ENCODE peak calls at places on chromosomes 2 and 18, in nine cellular contexts. C is sigmoid colon; Y is heart left ventricle; L is hepatocyte; A is A549; S is tibial nerve; Z is SK-N-SH; G is upper lobe of left lung; E is CD4-positive, alpha-beta memory T cell. W is an unnamed sample. For H3K4me1, the result is how much of the 10 kb centered on the place peaks cover.

GRCh38 chr2:149832256-149832655 is 244.7 kb upstream of the MMADHC start:
- DNase-seq in C (no peak), Y (no peak), L (no peak), A (no peak), S (no peak), Z (no peak), G (no peak), E (no peak), W (no peak)

GRCh38 chr2:164617466-164617865 is 3.8 kb downstream of the GRB14 start:
- DNase-seq in C (no peak), Y (no peak), L (no peak), A (no peak), S (no peak), Z (no peak), G (no peak), E (no peak), W (no peak)

GRCh38 chr2:119231975-119232665 is 8.5 kb downstream of the STEAP3 start:
- DNase-seq in C (no peak), Y (no peak), L (no peak), A (no peak), S (no peak), Z (no peak), G (no peak), E (no peak), W (no peak)

GRCh38 chr18:23690505-23691068 is 1.3 kb downstream of the LAMA3 start:
- DNase-seq in C (no peak), Y (no peak), L (no peak), A (no peak), S (no peak), Z (peak), G (peak), E (no peak), W (no peak)

GRCh38 chr2:54879598-54880355 is 156.3 kb downstream of the EML6 start:
- DNase-seq in C (no peak), Y (no peak), L (peak), A (no peak), S (no peak), Z (no peak), G (no peak), E (no peak), W (no peak)

GRCh38 chr18:74139888-74140287 is 7.7 kb downstream of the FBXO15 start:
- DNase-seq in C (no peak), Y (no peak), L (no peak), A (no peak), S (no peak), Z (no peak), G (no peak), E (no peak), W (no peak)

GRCh38 chr2:239917128-239917956 is 107.8 kb downstream of the NDUFA10 start:
- DNase-seq in C (no peak), Y (no peak), L (no peak), A (no peak), S (no peak), Z (no peak), G (no peak), E (no peak), W (peak)

GRCh38 chr18:63848159-63848558 is 39.3 kb upstream of the SERPINB2 start:
- DNase-seq in C (no peak), Y (no peak), L (peak), A (peak), S (no peak), Z (peak), G (no peak), E (no peak), W (no peak)

GRCh38 chr18:35590935-35591334 is 9.4 kb downstream of the GALNT1 start:
- DNase-seq in C (no peak), Y (no peak), L (no peak), A (no peak), S (no peak), Z (no peak), G (no peak), E (no peak), W (no peak)

GRCh38 chr2:36487947-36488346 is 110.0 kb downstream of the FEZ2 start:
- DNase-seq in C (no peak), Y (no peak), L (no peak), A (no peak), S (no peak), Z (no peak), G (no peak), E (no peak), W (no peak)

DNA sequence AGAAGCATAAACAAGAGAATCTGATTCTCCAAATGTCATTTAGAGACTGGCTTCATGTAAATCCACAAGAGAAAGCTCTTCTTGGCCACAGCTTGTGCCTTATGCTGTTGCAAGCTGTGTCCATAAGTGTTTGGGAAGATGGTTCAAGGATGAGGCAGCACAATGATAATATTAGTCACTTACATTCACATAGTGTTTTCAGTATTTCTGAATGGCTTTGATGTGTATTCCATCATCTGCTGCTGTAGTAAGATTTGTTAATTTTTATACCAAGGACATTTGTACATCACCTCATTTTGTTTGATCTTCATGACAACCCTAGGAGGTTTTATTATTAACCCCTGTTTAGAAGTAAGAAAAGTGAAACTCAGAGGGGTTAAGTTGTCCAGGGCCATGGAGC is 29.9 kb downstream of the CREG2 start:
- DNase-seq in C (no peak), Y (no peak), L (no peak), A (no peak), S (no peak), Z (no peak), G (no peak), E (no peak), W (no peak)
- H3K4me1 ChIP-seq in C (under half), Y (under half), L (under half), A (under half), S (under half), Z (under half), G (under half), E (under half), W (under half)

DNA sequence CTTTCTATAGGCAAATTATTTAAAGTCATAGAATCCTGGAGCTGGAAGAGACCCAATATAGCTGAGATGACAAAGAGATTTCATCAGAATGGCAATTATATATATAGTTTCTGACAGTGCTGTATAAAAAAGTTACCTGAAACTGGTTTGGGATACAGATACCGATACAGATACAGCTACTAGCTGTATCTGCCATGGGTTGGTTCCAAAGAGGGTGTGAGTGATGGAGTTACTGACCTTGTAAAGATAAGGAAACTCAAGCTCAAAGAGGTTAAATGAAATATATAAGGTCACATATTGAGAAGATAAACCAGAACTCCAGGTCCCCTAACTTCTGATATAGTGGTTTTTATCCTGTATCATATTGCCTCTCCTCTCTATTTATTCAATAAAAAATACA is 10.9 kb downstream of the PELI1 start:
- DNase-seq in C (no peak), Y (no peak), L (no peak), A (no peak), S (no peak), Z (no peak), G (no peak), E (no peak), W (no peak)
- H3K4me1 ChIP-seq in C (under half), Y (under half), L (under half), A (under half), S (half or more), Z (under half), G (under half), E (half or more), W (under half)

DNA sequence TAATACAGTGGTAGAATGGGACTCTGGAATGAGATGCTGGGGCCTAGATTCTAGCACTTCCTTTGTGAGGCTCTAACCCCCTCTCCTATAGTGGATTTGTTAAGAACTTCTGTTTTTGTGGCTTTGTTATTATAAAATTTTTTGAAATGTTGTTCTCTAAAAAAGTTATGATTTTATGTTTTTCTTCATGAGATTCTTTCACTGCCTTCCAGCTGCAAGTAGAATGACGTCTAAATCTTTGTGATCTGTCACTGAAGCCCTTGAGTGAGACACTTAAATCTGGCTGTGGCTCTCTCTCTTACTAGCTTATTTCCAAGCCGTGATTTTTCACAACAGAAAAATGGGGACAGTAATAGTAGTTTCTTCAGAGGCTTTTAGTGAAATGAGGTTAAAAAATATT is 1.6 kb downstream of the CASP8 start:
- DNase-seq in C (no peak), Y (no peak), L (no peak), A (no peak), S (no peak), Z (no peak), G (no peak), E (peak), W (no peak)
- H3K4me1 ChIP-seq in C (under half), Y (under half), L (under half), A (under half), S (under half), Z (under half), G (under half), E (half or more), W (under half)

GRCh38 chr2:96239091-96239490 is 26.7 kb downstream of the TMEM127 start:
- DNase-seq in C (peak), Y (no peak), L (no peak), A (no peak), S (no peak), Z (no peak), G (no peak), E (no peak), W (no peak)

GRCh38 chr2:96241227-96241626 is 24.6 kb downstream of the TMEM127 start:
- DNase-seq in C (peak), Y (no peak), L (no peak), A (no peak), S (no peak), Z (no peak), G (no peak), E (no peak), W (no peak)

GRCh38 chr2:96238266-96238665 is 27.5 kb downstream of the TMEM127 start:
- DNase-seq in C (no peak), Y (no peak), L (no peak), A (no peak), S (no peak), Z (no peak), G (no peak), E (no peak), W (no peak)

GRCh38 chr2:96240341-96241038 is 25.3 kb downstream of the TMEM127 start:
- DNase-seq in C (peak), Y (no peak), L (no peak), A (no peak), S (no peak), Z (no peak), G (peak), E (no peak), W (no peak)

GRCh38 chr2:96239745-96240264 is 26.0 kb downstream of the TMEM127 start:
- DNase-seq in C (peak), Y (no peak), L (no peak), A (no peak), S (no peak), Z (no peak), G (no peak), E (no peak), W (no peak)
- H3K4me1 ChIP-seq in C (under half), Y (under half), L (under half), A (under half), S (under half), Z (under half), G (under half), E (under half), W (under half)

GRCh38 chr18:13604751-13605150 is 121.6 kb downstream of the FAM210A start:
- DNase-seq in C (no peak), Y (no peak), L (no peak), A (no peak), S (no peak), Z (no peak), G (no peak), E (no peak), W (no peak)
- H3K4me1 ChIP-seq in C (under half), Y (under half), L (under half), A (under half), S (under half), Z (under half), G (under half), E (under half), W (under half)

GRCh38 chr18:25834061-25834460 is 256.4 kb downstream of the SS18 start:
- DNase-seq in C (no peak), Y (no peak), L (no peak), A (no peak), S (no peak), Z (no peak), G (peak), E (no peak), W (no peak)
- H3K4me1 ChIP-seq in C (under half), Y (under half), L (under half), A (under half), S (under half), Z (under half), G (under half), E (under half), W (under half)

GRCh38 chr2:33531345-33532059 is 55.1 kb downstream of the RASGRP3 start:
- DNase-seq in C (no peak), Y (no peak), L (no peak), A (no peak), S (no peak), Z (no peak), G (no peak), E (no peak), W (no peak)
- H3K4me1 ChIP-seq in C (under half), Y (under half), L (under half), A (under half), S (under half), Z (under half), G (under half), E (under half), W (under half)

GRCh38 chr2:40418614-40419013 is 33.3 kb downstream of the SLC8A1 start:
- DNase-seq in C (peak), Y (no peak), L (no peak), A (no peak), S (no peak), Z (peak), G (no peak), E (no peak), W (no peak)
- H3K4me1 ChIP-seq in C (under half), Y (under half), L (under half), A (under half), S (under half), Z (under half), G (under half), E (under half), W (under half)